ENCODE peak calls at places on chromosome 13, in eight cellular contexts. P, I, T, U, Y, S, B and H are unnamed samples.

GRCh38 chr13:46631184-46631542 is 78.2 kb downstream of the LRCH1 start:
- DNase-seq in P (no peak), I (no peak), T (no peak), U (no peak), Y (no peak), S (no peak), B (no peak), H (no peak)

GRCh38 chr13:113005076-113005865 is 36.3 kb downstream of the MCF2L start:
- DNase-seq in P (no peak), I (no peak), T (no peak), U (no peak), Y (no peak), S (no peak), B (no peak), H (no peak)

GRCh38 chr13:39954476-39954875 is 299.0 kb downstream of the COG6 start:
- DNase-seq in P (no peak), I (no peak), T (no peak), U (no peak), Y (no peak), S (no peak), B (no peak), H (no peak)

GRCh38 chr13:108923386-108924061 is 294.1 kb downstream of the MYO16 start:
- DNase-seq in P (no peak), I (no peak), T (no peak), U (no peak), Y (no peak), S (no peak), B (no peak), H (no peak)

GRCh38 chr13:66992183-66992582 is 238.0 kb downstream of the PCDH9 start:
- DNase-seq in P (no peak), I (no peak), T (no peak), U (no peak), Y (peak), S (no peak), B (no peak), H (no peak)

GRCh38 chr13:29761815-29762214 is 88.6 kb downstream of the UBL3 start:
- DNase-seq in P (no peak), I (no peak), T (no peak), U (no peak), Y (no peak), S (no peak), B (no peak), H (no peak)

GRCh38 chr13:74136089-74136658 is 2.0 kb upstream of the KLF12 start:
- DNase-seq in P (no peak), I (no peak), T (peak), U (no peak), Y (peak), S (no peak), B (no peak), H (peak)

GRCh38 chr13:74066937-74067336 is 67.3 kb downstream of the KLF12 start:
- DNase-seq in P (no peak), I (no peak), T (no peak), U (no peak), Y (no peak), S (no peak), B (no peak), H (no peak)

GRCh38 chr13:74674701-74675100 is 540.5 kb upstream of the KLF12 start:
- DNase-seq in P (no peak), I (no peak), T (no peak), U (no peak), Y (no peak), S (no peak), B (no peak), H (no peak)

GRCh38 chr13:52695856-52696255 is 43.2 kb downstream of the SUGT1 start:
- DNase-seq in P (peak), I (no peak), T (no peak), U (peak), Y (peak), S (peak), B (no peak), H (peak)

GRCh38 chr13:34416833-34417425 is 525.1 kb upstream of the NBEA start:
- DNase-seq in P (no peak), I (no peak), T (no peak), U (peak), Y (no peak), S (no peak), B (no peak), H (peak)

GRCh38 chr13:21481359-21481758 is 22.3 kb upstream of the ZDHHC20 start:
- DNase-seq in P (no peak), I (no peak), T (no peak), U (no peak), Y (no peak), S (no peak), B (no peak), H (peak)